ENCODE peak calls at places on chromosomes 1 and 21, in seven cellular contexts. Z is adrenal gland, M is ACHN, O is fibroblast of pulmonary artery, K is AG04449, D is SJSA1, B is nephron progenitor cell. C is an unnamed sample.

GRCh38 chr1:247293047-247293446 is 37.2 kb downstream of the VN1R5 start:
- DNase-seq in B (no peak), M (no peak), O (peak; percentile 57), D (no peak), K (peak; percentile 46), Z (no peak), C (peak; percentile 52)

GRCh38 chr1:38046884-38047602 is 450 bp upstream of the POU3F1 start:
- DNase-seq in B (peak; percentile 88), D (peak; percentile 82), K (no peak), Z (peak; percentile 88), O (peak; percentile 71), M (peak; percentile 80), C (peak; percentile 91)

GRCh38 chr21:39660596-39660995 is 47.9 kb downstream of the B3GALT5 start:
- DNase-seq in M (peak; percentile 76), B (no peak), O (peak; percentile 61), Z (peak; percentile 19), K (peak; percentile 50), D (peak; percentile 88), C (peak; percentile 49)

GRCh38 chr1:25217598-25218232 is 14.6 kb downstream of the SYF2 start:
- DNase-seq in B (no peak), M (no peak), Z (no peak), O (no peak), K (no peak), D (no peak), C (no peak)

GRCh38 chr1:10170362-10170665 is 40.1 kb upstream of the KIF1B start:
- DNase-seq in B (no peak), K (no peak), D (no peak), Z (no peak), M (no peak), O (no peak), C (no peak)

GRCh38 chr1:115955228-115955627 is 21.1 kb upstream of the SLC22A15 start:
- DNase-seq in B (no peak), K (no peak), M (no peak), O (no peak), D (no peak), Z (no peak), C (no peak)

GRCh38 chr1:201110138-201110537 is 2.1 kb downstream of the CACNA1S start:
- DNase-seq in K (no peak), B (no peak), Z (no peak), D (no peak), O (no peak), M (no peak), C (no peak)

GRCh38 chr1:231612393-231613089 is 14.0 kb upstream of the DISC1 start:
- DNase-seq in D (no peak), M (no peak), K (no peak), O (no peak), Z (peak; percentile 23), B (no peak), C (no peak)

GRCh38 chr1:65179148-65179547 is 31.1 kb downstream of the AK4 start:
- DNase-seq in B (no peak), O (no peak), M (no peak), D (no peak), K (no peak), Z (no peak), C (no peak)

GRCh38 chr1:45122724-45123123 is 83.7 kb downstream of the ZSWIM5 start:
- DNase-seq in K (no peak), Z (no peak), B (no peak), D (no peak), M (no peak), O (no peak), C (no peak)

GRCh38 chr1:117425050-117425734 is 57.9 kb downstream of the MAN1A2 start:
- DNase-seq in D (no peak), M (no peak), Z (no peak), K (no peak), B (no peak), O (no peak), C (no peak)

GRCh38 chr1:47650205-47650604 is 212.4 kb downstream of the FOXD2 start:
- DNase-seq in K (peak; percentile 19), D (peak; percentile 98), B (no peak), Z (no peak), O (peak; percentile 49), M (peak; percentile 93), C (peak; percentile 44)

GRCh38 chr21:38716088-38716487 is 89.6 kb upstream of the ETS2 start:
- DNase-seq in M (no peak), Z (no peak), O (no peak), D (no peak), K (no peak), B (no peak), C (no peak)

GRCh38 chr1:77687519-77687906 is 5.1 kb upstream of the ZZZ3 start:
- DNase-seq in B (peak; percentile 56), D (no peak), K (no peak), M (no peak), O (peak; percentile 18), Z (peak; percentile 58), C (peak; percentile 26)

GRCh38 chr1:66752671-66753371 is 562 bp downstream of the DYNLT5 start:
- DNase-seq in D (no peak), M (no peak), Z (no peak), K (no peak), O (no peak), B (peak; percentile 6), C (no peak)

GRCh38 chr1:243738020-243738419 is 112.0 kb downstream of the AKT3 start:
- DNase-seq in O (no peak), M (no peak), B (no peak), D (no peak), K (no peak), Z (no peak), C (no peak)

GRCh38 chr1:34984435-34985062 is 598 bp downstream of the TMEM35B start:
- DNase-seq in M (peak; percentile 16), Z (peak; percentile 61), O (peak; percentile 40), D (peak; percentile 64), K (no peak), B (no peak), C (peak; percentile 50)

GRCh38 chr21:33968998-33969353 is 53.4 kb upstream of the ATP5PO start:
- DNase-seq in O (no peak), Z (no peak), D (no peak), B (no peak), M (no peak), K (no peak), C (no peak)

GRCh38 chr1:41608242-41608641 is 123.8 kb upstream of the EDN2 start:
- DNase-seq in D (no peak), O (peak; percentile 46), K (no peak), B (no peak), Z (no peak), M (no peak), C (peak; percentile 67)

GRCh38 chr1:7771673-7772299 is 690 bp downstream of the VAMP3 start:
- DNase-seq in D (no peak), K (no peak), Z (no peak), M (peak; percentile 22), O (peak; percentile 20), B (no peak), C (no peak)

GRCh38 chr1:55276671-55277376 is 61.7 kb upstream of the USP24 start:
- DNase-seq in B (no peak), M (no peak), Z (no peak), K (no peak), O (no peak), D (no peak), C (no peak)

GRCh38 chr1:151963288-151963687 is 30.4 kb downstream of the S100A10 start:
- DNase-seq in B (no peak), K (no peak), Z (no peak), M (no peak), D (no peak), O (no peak), C (no peak)

GRCh38 chr1:204207136-204207616 is 6.6 kb downstream of the GOLT1A start:
- DNase-seq in Z (peak; percentile 49), O (peak; percentile 34), K (no peak), M (peak; percentile 28), D (peak; percentile 44), B (peak; percentile 91), C (peak; percentile 79)

GRCh38 chr1:51341876-51342496 is 11.6 kb upstream of the TTC39A start:
- DNase-seq in Z (no peak), O (no peak), D (no peak), K (no peak), B (no peak), M (no peak), C (no peak)

GRCh38 chr1:30515746-30516504 is 207.5 kb downstream of the MATN1 start:
- DNase-seq in O (no peak), K (no peak), D (no peak), M (no peak), B (no peak), Z (no peak), C (no peak)

GRCh38 chr1:207034208-207034607 is 1.7 kb upstream of the C1orf116 start:
- DNase-seq in M (no peak), Z (no peak), D (no peak), B (no peak), K (no peak), O (no peak), C (no peak)

GRCh38 chr1:43466403-43466802 is 12.7 kb upstream of the HYI start:
- DNase-seq in Z (no peak), O (peak; percentile 42), B (no peak), K (no peak), D (peak; percentile 36), M (no peak), C (no peak)